ENCODE peak calls at places on chromosomes 2 and 18, in four cellular contexts. X, M, U and B are unnamed samples.

GRCh38 chr2:20618886-20619521 is 31.9 kb downstream of the HS1BP3 start:
- DNase-seq in U (peak; percentile 70), X (peak; percentile 29), M (peak; percentile 44), B (no peak)

GRCh38 chr2:166957686-166958085 is 69.4 kb downstream of the XIRP2 start:
- DNase-seq in U (no peak), X (no peak), M (no peak), B (no peak)

GRCh38 chr2:38572167-38572566 is 30.6 kb downstream of the HNRNPLL start:
- DNase-seq in X (peak; percentile 77), M (no peak), U (no peak), B (no peak)

GRCh38 chr2:120511546-120512320 is 165.8 kb downstream of the INHBB start:
- DNase-seq in M (no peak), X (no peak), U (peak; percentile 48), B (no peak)

GRCh38 chr2:197306691-197307030 is 3.9 kb downstream of the ANKRD44 start:
- DNase-seq in M (peak; percentile 58), U (peak; percentile 72), X (no peak), B (no peak)

GRCh38 chr2:233240897-233241296 is 10.6 kb upstream of the ATG16L1 start:
- DNase-seq in X (no peak), M (no peak), U (no peak), B (no peak)

GRCh38 chr2:32363588-32363987 is 6.8 kb downstream of the BIRC6 start:
- DNase-seq in U (no peak), X (no peak), M (no peak), B (no peak)

GRCh38 chr18:73647391-73647790 is 500.2 kb downstream of the FBXO15 start:
- DNase-seq in M (no peak), X (no peak), U (no peak), B (no peak)

GRCh38 chr2:215607790-215608189 is 171.9 kb upstream of the FN1 start:
- DNase-seq in U (no peak), X (no peak), M (no peak), B (no peak)

GRCh38 chr2:101736233-101736632 is 38.7 kb downstream of the MAP4K4 start:
- DNase-seq in X (no peak), M (peak; percentile 80), U (no peak), B (no peak)

GRCh38 chr2:192978317-192978874 is 783.7 kb upstream of the TMEFF2 start:
- DNase-seq in U (no peak), M (no peak), X (no peak), B (no peak)

GRCh38 chr2:152508446-152508845 is 173.5 kb downstream of the FMNL2 start:
- DNase-seq in M (no peak), X (no peak), U (no peak), B (no peak)

DNA sequence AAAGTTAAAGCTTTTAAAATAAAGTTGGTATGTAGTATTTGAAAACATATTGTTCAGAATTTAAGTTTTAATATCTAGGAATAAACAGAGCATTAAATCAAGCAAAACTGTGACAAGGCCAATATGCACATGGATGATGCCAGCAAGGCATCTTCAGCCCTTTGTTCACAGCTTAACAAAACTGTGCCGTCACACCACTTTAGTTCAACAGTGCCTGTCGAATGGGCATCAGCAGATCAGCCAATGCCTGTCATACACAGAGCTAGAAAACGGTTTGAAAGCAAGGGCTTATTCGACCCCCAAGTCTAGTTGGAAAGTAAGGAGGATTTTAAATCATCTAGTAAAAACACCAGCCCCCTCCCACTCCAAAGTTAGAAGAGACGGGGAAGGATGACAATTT is 16.7 kb downstream of the ZEB2 start:
- DNase-seq in U (no peak), X (no peak), M (peak; percentile 49), B (no peak)
- H3K27ac ChIP-seq in U (no peak overlapping the region), X (peak overlapping the region; percentile 51), M (peak overlapping the region; percentile 99), B (no peak overlapping the region)

GRCh38 chr2:96866586-96866985 is 3.3 kb downstream of the SEMA4C start:
- DNase-seq in U (no peak), X (no peak), M (no peak), B (no peak)
- H3K4me3 ChIP-seq in U (peak overlapping the region; percentile 98), X (no peak overlapping the region), M (peak overlapping the region; percentile 95), B (no peak overlapping the region)

GRCh38 chr2:235712176-235712575 is 218.3 kb downstream of the AGAP1 start:
- DNase-seq in U (peak; percentile 24), X (no peak), M (no peak), B (no peak)

GRCh38 chr2:235709124-235709813 is 215.4 kb downstream of the AGAP1 start:
- DNase-seq in M (no peak), U (peak; percentile 41), X (no peak), B (peak; percentile 65)

GRCh38 chr2:235709969-235710879 is 216.4 kb downstream of the AGAP1 start:
- DNase-seq in U (peak; percentile 40), M (no peak), X (no peak), B (no peak)

GRCh38 chr2:235711527-235711926 is 217.7 kb downstream of the AGAP1 start:
- DNase-seq in U (peak; percentile 48), M (no peak), X (no peak), B (no peak)

DNA sequence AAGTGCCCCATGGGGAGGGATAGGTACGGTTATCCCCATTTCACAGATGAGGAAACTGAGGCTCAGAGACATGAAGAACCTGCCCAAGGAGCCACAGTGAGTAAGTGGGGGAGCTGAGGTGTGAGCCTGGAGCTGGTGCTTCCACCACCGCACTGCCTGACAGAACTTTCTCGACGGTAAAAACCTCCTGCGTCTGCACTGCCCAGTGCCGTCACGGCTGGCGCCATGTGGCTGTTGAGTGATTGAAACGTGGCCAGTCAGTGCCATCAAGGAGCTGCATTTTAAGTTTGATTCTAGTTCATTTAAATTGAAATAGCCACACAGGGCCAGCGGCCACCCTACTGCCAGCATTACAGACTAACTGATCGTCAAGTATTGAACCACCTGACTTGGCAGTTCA is 217.1 kb downstream of the AGAP1 start:
- DNase-seq in M (no peak), X (no peak), U (peak; percentile 21), B (no peak)
- H3K27ac ChIP-seq in M (peak overlapping the region; percentile 86), X (no peak overlapping the region), U (no peak overlapping the region), B (no peak overlapping the region)

GRCh38 chr2:16256601-16257000 is 316.3 kb downstream of the MYCN start:
- DNase-seq in X (no peak), M (no peak), U (no peak), B (no peak)
- H3K4me3 ChIP-seq in X (no peak overlapping the region), M (no peak overlapping the region), U (no peak overlapping the region), B (no peak overlapping the region)

GRCh38 chr2:241680044-241680443 is 6.6 kb downstream of the DTYMK start:
- DNase-seq in U (no peak), M (no peak), X (no peak), B (no peak)
- H3K27ac ChIP-seq in U (peak overlapping the region; percentile 57), M (no peak overlapping the region), X (peak overlapping the region; percentile 77), B (no peak overlapping the region)